ENCODE peak calls at places on chromosomes 7 and 10, in four cellular contexts. K is posterior cingulate gyrus; X is stimulated activated CD8-positive, alpha-beta memory T cell treated with anti-CD3 and anti-CD28 coated beads, Interleukin-7, amount 100 ng/mL, for 1 hour; P is activated CD8-positive, alpha-beta memory T cell treated with anti-CD3 and anti-CD28 coated beads, Interleukin-2, amount 50 U/mL, for 4 hours. S is an unnamed sample.

GRCh38 chr7:152870106-152870693 is 110.6 kb downstream of the ACTR3B start:
- DNase-seq in X (no peak), P (no peak), K (no peak), S (no peak)

GRCh38 chr7:137975223-137975622 is 26.7 kb downstream of the CREB3L2 start:
- DNase-seq in P (no peak), K (peak), X (no peak), S (no peak)

GRCh38 chr10:71099731-71100361 is 112.5 kb upstream of the UNC5B start:
- DNase-seq in P (no peak), K (no peak), X (no peak), S (no peak)

GRCh38 chr7:140349172-140349771 is 49.1 kb downstream of the SLC37A3 start:
- DNase-seq in X (no peak), K (no peak), P (no peak), S (no peak)

GRCh38 chr10:20811131-20811530 is 86.0 kb downstream of the NEBL start:
- DNase-seq in X (no peak), K (no peak), P (no peak), S (no peak)

GRCh38 chr7:91940171-91940570 is 491 bp upstream of the AKAP9 start:
- DNase-seq in X (no peak), K (no peak), P (peak), S (no peak)

GRCh38 chr7:141133646-141134045 is 59.8 kb downstream of the TMEM178B start:
- DNase-seq in P (no peak), K (no peak), X (no peak), S (no peak)

GRCh38 chr7:20218261-20218660 is 1.1 kb upstream of the MACC1 start:
- DNase-seq in P (no peak), X (no peak), K (no peak), S (no peak)

GRCh38 chr10:129122846-129123245 is 344.2 kb upstream of the MGMT start:
- DNase-seq in P (no peak), X (no peak), K (no peak), S (no peak)